ENCODE peak calls at places on chromosomes 1 and 21, in seven cellular contexts. M is mammary epithelial cell, P is A673, Z is PC-9, A is endothelial cell of umbilical vein, J is hepatocyte, C is fibroblast of lung. S is an unnamed sample.

GRCh38 chr1:31297273-31298247 is 728 bp downstream of the ZCCHC17 start:
- DNase-seq in M (peak), P (peak), Z (peak), A (peak), J (peak), C (peak), S (peak)

GRCh38 chr1:23577056-23577985 is 18.0 kb upstream of the ID3 start:
- DNase-seq in M (peak), P (no peak), Z (no peak), A (peak), J (peak), C (peak), S (no peak)

GRCh38 chr1:185813401-185813979 is 79.3 kb downstream of the HMCN1 start:
- DNase-seq in M (peak), P (peak), Z (no peak), A (peak), J (peak), C (peak), S (peak)

GRCh38 chr1:24281591-24281990 is 37.6 kb upstream of the GRHL3 start:
- DNase-seq in M (no peak), P (no peak), Z (no peak), A (no peak), J (no peak), C (no peak), S (no peak)

GRCh38 chr21:34644815-34645214 is 24.0 kb upstream of the CLIC6 start:
- DNase-seq in M (no peak), P (no peak), Z (no peak), A (no peak), J (no peak), C (no peak), S (no peak)

GRCh38 chr1:85259118-85259865 is at the start of gene C1orf52:
- DNase-seq in M (peak), P (peak), Z (peak), A (peak), J (peak), C (peak), S (peak)

GRCh38 chr1:204520834-204521709 is 4.9 kb downstream of the MDM4 start:
- DNase-seq in M (peak), P (no peak), Z (no peak), A (no peak), J (no peak), C (peak), S (no peak)

GRCh38 chr1:11886986-11887665 is 28.4 kb upstream of the NPPB start:
- DNase-seq in M (no peak), P (no peak), Z (no peak), A (no peak), J (no peak), C (no peak), S (no peak)

GRCh38 chr21:45102391-45102932 is 28.1 kb downstream of the ADARB1 start:
- DNase-seq in M (peak), P (peak), Z (peak), A (peak), J (no peak), C (peak), S (peak)

DNA sequence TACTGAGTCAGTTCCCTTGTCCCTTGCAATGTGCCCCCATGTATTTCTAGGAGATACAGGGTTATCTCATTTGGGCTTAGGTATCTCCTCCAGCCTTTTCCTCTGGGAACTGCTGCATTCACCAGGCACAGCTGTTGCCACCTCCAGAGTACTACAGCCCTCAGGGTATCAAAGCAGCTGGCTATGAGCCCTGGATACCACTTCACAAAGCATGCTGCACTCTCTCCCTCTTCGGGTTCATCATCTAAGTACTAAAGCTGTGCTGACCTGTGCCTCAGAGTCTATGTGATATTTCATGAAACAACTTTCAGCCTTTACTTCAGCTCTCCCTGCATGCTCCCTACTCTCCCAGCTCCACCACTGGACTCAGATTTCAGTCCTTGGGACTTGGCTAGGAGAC is 62.3 kb downstream of the CCDC185 start:
- DNase-seq in M (no peak), P (no peak), Z (no peak), A (no peak), J (no peak), C (no peak), S (no peak)
- TF ChIP-seq EZH2 in M (no peak), P (no peak), Z (no peak), A (no peak), J (no peak), C (no peak), S (no peak)

DNA sequence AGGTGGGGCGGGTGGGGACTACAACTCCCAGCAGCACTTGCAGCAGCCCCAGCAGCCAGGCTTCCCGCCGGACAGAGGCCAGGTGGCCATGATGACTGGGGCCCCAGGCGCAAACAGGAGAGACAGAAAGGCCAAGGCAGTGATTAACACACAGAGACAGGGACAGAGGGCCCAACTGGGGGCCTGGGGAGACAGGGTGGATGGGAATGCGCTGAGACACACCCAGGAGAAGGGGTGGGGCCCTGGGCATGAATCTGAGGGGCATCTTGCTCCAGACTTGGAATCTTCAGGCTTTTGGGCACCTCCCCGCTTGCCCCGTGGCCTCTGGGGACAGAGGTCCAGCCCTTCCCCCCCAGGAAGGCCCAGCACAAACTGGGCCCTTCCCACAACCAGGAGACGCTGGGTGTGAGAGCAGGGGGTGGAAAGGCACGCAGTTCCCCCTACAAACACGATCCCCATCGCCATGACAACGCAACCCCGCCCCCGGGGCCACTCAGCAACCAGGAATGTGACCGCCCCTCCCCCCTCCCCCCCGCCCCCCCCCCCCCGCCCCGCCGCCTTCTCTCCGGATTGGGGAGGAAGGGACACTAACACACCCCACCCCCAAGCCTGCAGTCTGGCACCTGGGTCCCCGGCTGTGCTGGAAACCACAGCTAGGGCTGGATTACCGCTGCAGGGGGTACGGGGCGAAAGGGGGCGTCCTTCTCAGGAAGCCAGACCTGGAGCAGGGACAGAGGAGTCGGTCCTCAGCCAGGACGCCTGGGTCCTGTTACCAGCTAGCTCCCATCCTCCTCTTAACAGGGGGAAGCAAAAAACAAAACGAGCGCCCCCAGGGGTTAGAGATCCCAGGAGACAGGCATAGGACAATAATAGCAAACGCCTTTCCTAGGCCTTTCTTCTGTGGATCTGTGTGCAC is 4.5 kb downstream of the HDGF start:
- DNase-seq in M (peak), P (peak), Z (peak), A (peak), J (peak), C (peak), S (peak)
- TF ChIP-seq CTCF in M (no peak), P (peak), Z (peak), A (peak), J (peak), C (no peak), S (peak)

DNA sequence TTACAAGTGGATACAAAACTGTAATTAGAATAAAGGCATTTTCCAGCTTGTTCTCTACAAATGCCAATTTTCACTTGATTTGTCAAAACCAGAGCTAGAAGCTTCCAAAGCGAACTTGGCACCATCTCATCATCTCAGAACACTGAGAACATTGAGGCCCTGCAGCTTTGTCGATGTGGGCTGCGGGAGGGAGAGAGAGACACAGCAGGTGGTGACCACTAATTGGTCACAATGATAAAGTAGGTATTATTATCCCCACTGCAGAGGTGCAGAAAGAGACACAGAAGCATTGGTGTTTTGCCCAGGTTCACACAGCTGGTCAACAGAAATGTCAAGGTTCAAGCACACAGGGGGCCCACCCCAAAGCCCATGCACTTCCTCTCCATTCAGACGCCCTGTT is 72.2 kb upstream of the KRTAP19-8 start:
- DNase-seq in M (no peak), P (no peak), Z (no peak), A (no peak), J (no peak), C (no peak), S (no peak)
- TF ChIP-seq EZH2 in M (no peak), P (no peak), Z (no peak), A (no peak), J (no peak), C (no peak), S (no peak)

GRCh38 chr1:156583821-156584622 is 4.5 kb downstream of the TTC24 start:
- DNase-seq in M (peak), P (peak), Z (peak), A (peak), J (peak), C (peak), S (peak)

GRCh38 chr1:156584813-156585212 is 5.3 kb downstream of the TTC24 start:
- DNase-seq in M (no peak), P (no peak), Z (no peak), A (no peak), J (peak), C (no peak), S (peak)

GRCh38 chr1:156579472-156579871 is at the start of gene TTC24:
- DNase-seq in M (no peak), P (no peak), Z (no peak), A (no peak), J (no peak), C (no peak), S (no peak)

GRCh38 chr1:156581661-156582387 is 2.3 kb downstream of the TTC24 start:
- DNase-seq in M (no peak), P (no peak), Z (no peak), A (no peak), J (no peak), C (no peak), S (no peak)

GRCh38 chr1:156582388-156583022 is 3.0 kb downstream of the TTC24 start:
- DNase-seq in M (no peak), P (no peak), Z (no peak), A (no peak), J (no peak), C (no peak), S (no peak)
- TF ChIP-seq CTCF in M (no peak), P (no peak), Z (no peak), A (no peak), J (no peak), C (no peak), S (peak)

DNA sequence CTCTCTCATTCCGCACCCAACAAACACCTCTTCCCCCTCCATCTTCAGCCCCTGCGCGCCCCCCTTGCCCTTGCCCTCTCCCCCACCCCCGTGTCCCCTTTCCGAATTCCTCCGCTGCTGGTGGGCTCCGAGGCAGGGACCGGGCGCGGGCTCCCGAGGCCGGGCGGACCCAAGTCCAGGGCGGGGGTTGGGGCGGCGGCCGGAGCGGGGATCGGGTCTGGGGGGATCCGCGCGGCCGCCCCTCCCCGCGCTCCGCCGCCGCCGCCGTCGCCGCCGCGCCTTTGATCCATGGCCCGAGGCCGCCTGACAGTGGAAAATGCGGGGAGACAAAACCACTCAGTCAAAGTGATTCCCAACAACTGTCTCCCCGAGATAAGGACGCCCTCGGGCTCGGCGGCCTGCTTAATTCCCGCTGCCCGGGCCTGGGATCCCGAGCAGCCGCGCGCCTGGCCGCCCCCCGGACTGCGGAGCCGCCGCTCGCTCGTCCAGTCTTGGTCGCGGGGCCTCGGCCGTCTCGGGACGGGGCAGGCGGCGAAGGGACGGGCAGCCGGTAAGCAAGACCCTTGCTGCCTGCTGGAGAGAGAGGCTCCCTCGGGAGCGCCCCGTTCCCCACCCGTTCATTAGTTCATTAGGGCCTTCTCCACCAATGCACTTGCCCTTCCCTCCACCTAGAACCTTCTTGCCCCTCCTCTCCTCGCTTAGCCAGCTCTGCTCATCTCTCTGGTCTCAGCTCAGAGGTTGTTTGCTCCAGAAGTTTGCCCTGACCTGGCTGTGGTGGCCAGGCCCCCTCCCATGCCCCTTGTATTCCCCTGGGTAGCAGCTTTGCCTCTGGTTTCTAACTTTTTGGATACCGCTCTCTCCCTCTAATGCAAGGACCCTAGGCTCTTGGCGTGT is 86.4 kb downstream of the PAX7 start:
- DNase-seq in M (no peak), P (no peak), Z (no peak), A (no peak), J (no peak), C (no peak), S (peak)
- TF ChIP-seq EZH2 in M (peak), P (no peak), Z (no peak), A (peak), J (peak), C (peak), S (peak)

DNA sequence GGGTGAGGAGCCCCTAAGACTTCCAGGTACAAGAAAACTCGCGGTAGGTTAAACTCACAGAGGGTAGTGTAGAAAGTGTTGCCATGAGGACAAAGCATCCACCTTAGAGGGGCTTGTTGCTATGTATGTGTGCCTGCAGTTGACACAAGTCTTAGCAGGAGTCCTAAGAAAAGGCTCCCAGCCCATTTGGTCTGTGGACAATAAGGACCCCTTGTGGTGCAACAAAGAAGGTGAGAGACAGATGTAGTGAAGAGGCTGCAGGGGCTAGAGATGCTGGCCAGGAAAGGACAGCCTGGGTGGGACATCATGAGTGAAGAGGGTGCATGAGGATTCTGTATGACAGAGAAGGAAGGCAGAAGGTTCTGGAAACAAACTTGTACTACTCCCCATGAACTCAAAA is 36.3 kb upstream of the IL10 start:
- DNase-seq in M (no peak), P (peak), Z (no peak), A (no peak), J (peak), C (peak), S (peak)
- TF ChIP-seq CTCF in M (peak), P (peak), Z (peak), A (peak), J (peak), C (peak), S (peak)

GRCh38 chr1:925532-926421 is 2.1 kb downstream of the SAMD11 start:
- DNase-seq in M (no peak), P (peak), Z (no peak), A (no peak), J (peak), C (peak), S (no peak)
- TF ChIP-seq EZH2 in M (peak), P (no peak), Z (no peak), A (peak), J (peak), C (peak), S (peak)

DNA sequence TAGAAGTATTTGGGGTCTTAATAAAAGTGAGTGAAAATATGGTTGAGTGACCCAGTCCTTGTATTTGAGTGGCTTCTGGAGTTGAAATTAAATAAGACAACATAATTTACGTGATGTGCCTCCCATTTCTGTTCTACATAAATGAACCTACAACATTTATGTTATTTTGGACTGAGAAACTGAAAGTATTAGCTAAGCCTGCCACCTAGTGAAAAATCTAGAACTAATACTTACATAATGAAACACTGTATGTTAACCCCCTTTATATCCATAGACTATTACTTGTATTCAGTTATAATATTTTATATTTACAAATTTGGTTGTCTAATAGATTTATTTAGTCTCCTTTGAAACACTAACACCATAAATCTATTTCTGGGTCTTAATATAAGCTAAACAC is 298.9 kb downstream of the KCNT2 start:
- DNase-seq in M (peak), P (peak), Z (no peak), A (peak), J (peak), C (peak), S (peak)
- TF ChIP-seq CTCF in M (peak), P (peak), Z (peak), A (no peak), J (peak), C (peak), S (no peak)

GRCh38 chr1:211133841-211134669 is at the start of gene KCNH1:
- DNase-seq in M (peak), P (peak), Z (peak), A (peak), J (peak), C (peak), S (peak)
- TF ChIP-seq EZH2 in M (no peak), P (peak), Z (no peak), A (no peak), J (no peak), C (no peak), S (no peak)

DNA sequence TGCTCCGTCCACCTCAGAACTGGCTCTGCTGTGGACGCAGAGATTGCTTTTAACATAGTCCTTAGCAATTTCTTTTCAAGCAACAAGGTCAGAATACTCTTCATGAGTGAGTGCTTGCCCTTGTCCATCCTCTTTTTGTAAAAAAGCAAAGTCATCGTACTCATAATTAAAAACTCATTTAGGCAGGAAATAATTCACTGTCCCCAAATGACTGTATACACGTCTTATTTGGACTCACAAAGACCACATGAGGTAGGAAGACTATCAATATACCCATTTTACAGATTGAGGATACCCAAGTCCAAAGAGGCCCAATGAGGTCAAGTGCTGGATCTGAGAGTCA is 13.2 kb downstream of the ITPKB start:
- DNase-seq in M (no peak), P (no peak), Z (no peak), A (no peak), J (no peak), C (no peak), S (no peak)
- TF ChIP-seq CTCF in M (no peak), P (no peak), Z (no peak), A (no peak), J (no peak), C (no peak), S (no peak)